ENCODE peak calls at places on chromosome 19, in six cellular contexts. M is tibial artery, R is mammary epithelial cell, O is stomach, C is neural crest cell, L is fibroblast of pulmonary artery. P is an unnamed sample.

GRCh38 chr19:16197188-16197621 is 506 bp upstream of the AP1M1 start:
- DNase-seq in M (peak; percentile 53), R (peak; percentile 54), O (no peak), C (no peak), L (peak; percentile 60), P (peak; percentile 48)

GRCh38 chr19:35254341-35255297 is 5.8 kb downstream of the LSR start:
- DNase-seq in M (no peak), R (no peak), O (no peak), C (no peak), L (no peak), P (no peak)

GRCh38 chr19:55384576-55385235 is 614 bp upstream of the TMEM238 start:
- DNase-seq in M (no peak), R (peak; percentile 16), O (no peak), C (no peak), L (no peak), P (no peak)

GRCh38 chr19:11995174-11995573 is 30.3 kb downstream of the ZNF763 start:
- DNase-seq in M (no peak), R (no peak), O (no peak), C (no peak), L (peak; percentile 70), P (no peak)

GRCh38 chr19:55647732-55648656 is at the start of gene CCDC106:
- DNase-seq in M (no peak), R (peak; percentile 27), O (peak; percentile 64), C (peak; percentile 62), L (peak; percentile 76), P (peak; percentile 65)

GRCh38 chr19:35648017-35648961 is at the start of gene COX6B1:
- DNase-seq in M (peak; percentile 96), R (peak; percentile 96), O (peak; percentile 94), C (peak; percentile 79), L (peak; percentile 97), P (peak; percentile 98)

GRCh38 chr19:6551607-6552450 is 21.0 kb downstream of the TNFSF9 start:
- DNase-seq in M (no peak), R (no peak), O (no peak), C (peak; percentile 48), L (no peak), P (no peak)

GRCh38 chr19:30693179-30693578 is 321.0 kb downstream of the ZNF536 start:
- DNase-seq in M (no peak), R (no peak), O (no peak), C (no peak), L (no peak), P (no peak)

GRCh38 chr19:39325778-39326680 is 5.4 kb upstream of the LRFN1 start:
- DNase-seq in M (peak; percentile 9), R (no peak), O (no peak), C (no peak), L (peak; percentile 24), P (peak; percentile 30)

GRCh38 chr19:55831846-55832245 is at the start of gene NLRP11:
- DNase-seq in M (no peak), R (no peak), O (no peak), C (no peak), L (no peak), P (no peak)

GRCh38 chr19:17871878-17872250 is at the start of gene SLC5A5:
- DNase-seq in M (no peak), R (no peak), O (no peak), C (no peak), L (no peak), P (no peak)

GRCh38 chr19:15430526-15431120 is 11.8 kb upstream of the AKAP8L start:
- DNase-seq in M (no peak), R (no peak), O (no peak), C (no peak), L (no peak), P (no peak)

GRCh38 chr19:31499826-31500539 is 150.7 kb upstream of the TSHZ3 start:
- DNase-seq in M (no peak), R (no peak), O (no peak), C (no peak), L (no peak), P (no peak)

GRCh38 chr19:10408511-10409291 is 5.4 kb upstream of the CDC37 start:
- DNase-seq in M (no peak), R (no peak), O (no peak), C (no peak), L (no peak), P (no peak)

GRCh38 chr19:6736917-6737283 is 480 bp downstream of the GPR108 start:
- DNase-seq in M (no peak), R (no peak), O (no peak), C (no peak), L (no peak), P (no peak)

GRCh38 chr19:39428309-39429112 is 7.2 kb downstream of the RPS16 start:
- DNase-seq in M (peak; percentile 81), R (no peak), O (peak; percentile 52), C (no peak), L (peak; percentile 94), P (no peak)

GRCh38 chr19:35777411-35777841 is 2.1 kb downstream of the ARHGAP33 start:
- DNase-seq in M (no peak), R (no peak), O (no peak), C (peak; percentile 44), L (no peak), P (no peak)

GRCh38 chr19:41235480-41235879 is 16.5 kb downstream of the AXL start:
- DNase-seq in M (no peak), R (no peak), O (no peak), C (no peak), L (no peak), P (no peak)

GRCh38 chr19:4201798-4202197 is 19.3 kb downstream of the ANKRD24 start:
- DNase-seq in M (no peak), R (no peak), O (no peak), C (no peak), L (no peak), P (no peak)

GRCh38 chr19:1140272-1140671 is 33.8 kb downstream of the SBNO2 start:
- DNase-seq in M (no peak), R (no peak), O (no peak), C (no peak), L (no peak), P (no peak)

GRCh38 chr19:42919757-42920079 is 2.0 kb upstream of the PSG6 start:
- DNase-seq in M (no peak), R (no peak), O (no peak), C (no peak), L (no peak), P (no peak)

GRCh38 chr19:7789447-7789846 is 26.4 kb downstream of the CLEC4M start:
- DNase-seq in M (no peak), R (no peak), O (no peak), C (no peak), L (no peak), P (no peak)

GRCh38 chr19:49637865-49638350 is 2.0 kb downstream of the RRAS start:
- DNase-seq in M (peak; percentile 98), R (peak; percentile 78), O (peak; percentile 85), C (no peak), L (peak; percentile 86), P (peak; percentile 87)

GRCh38 chr19:38250821-38251563 is 5.2 kb downstream of the PPP1R14A start:
- DNase-seq in M (peak; percentile 93), R (no peak), O (peak; percentile 60), C (no peak), L (peak; percentile 75), P (no peak)

GRCh38 chr19:19050731-19051130 is 13.1 kb upstream of the SLC25A42 start:
- DNase-seq in M (no peak), R (peak; percentile 57), O (no peak), C (no peak), L (no peak), P (peak; percentile 60)

GRCh38 chr19:19049406-19049805 is 14.4 kb upstream of the SLC25A42 start:
- DNase-seq in M (no peak), R (no peak), O (no peak), C (no peak), L (no peak), P (peak; percentile 45)

GRCh38 chr19:19053508-19054314 is 10.1 kb upstream of the SLC25A42 start:
- DNase-seq in M (no peak), R (no peak), O (peak; percentile 70), C (peak; percentile 57), L (peak; percentile 73), P (peak; percentile 45)

GRCh38 chr19:19050104-19050503 is 13.7 kb upstream of the SLC25A42 start:
- DNase-seq in M (no peak), R (no peak), O (no peak), C (no peak), L (no peak), P (peak; percentile 44)

GRCh38 chr19:19051478-19052213 is 12.1 kb upstream of the SLC25A42 start:
- DNase-seq in M (no peak), R (no peak), O (no peak), C (no peak), L (no peak), P (no peak)
- TF ChIP-seq CTCF in M (no peak), R (no peak), O (no peak), C (no peak), L (no peak), P (no peak)

GRCh38 chr19:28705008-28705407 is 507.9 kb downstream of the UQCRFS1 start:
- DNase-seq in M (no peak), R (peak; percentile 83), O (no peak), C (no peak), L (peak; percentile 80), P (peak; percentile 65)
- TF ChIP-seq CTCF in M (no peak), R (peak; percentile 82), O (no peak), C (peak; percentile 54), L (peak; percentile 50), P (no peak)

GRCh38 chr19:48169585-48169973 is 565 bp downstream of the LIG1 start:
- DNase-seq in M (peak; percentile 76), R (peak; percentile 66), O (peak; percentile 91), C (peak; percentile 74), L (peak; percentile 71), P (peak; percentile 87)

GRCh38 chr19:48170817-48171347 is 402 bp downstream of the ZSWIM9 start:
- DNase-seq in M (no peak), R (peak; percentile 8), O (no peak), C (no peak), L (no peak), P (no peak)

GRCh38 chr19:48171584-48172170 is 1.2 kb downstream of the ZSWIM9 start:
- DNase-seq in M (no peak), R (no peak), O (no peak), C (no peak), L (no peak), P (no peak)

GRCh38 chr19:48168689-48169088 is 1.5 kb downstream of the LIG1 start:
- DNase-seq in M (no peak), R (no peak), O (no peak), C (no peak), L (no peak), P (no peak)

GRCh38 chr19:48169974-48170803 is at the start of the genes LIG1 and ZSWIM9:
- DNase-seq in M (peak; percentile 95), R (peak; percentile 97), O (peak; percentile 92), C (peak; percentile 87), L (peak; percentile 97), P (peak; percentile 95)
- TF ChIP-seq CTCF in M (no peak), R (no peak), O (no peak), C (no peak), L (no peak), P (no peak)

DNA sequence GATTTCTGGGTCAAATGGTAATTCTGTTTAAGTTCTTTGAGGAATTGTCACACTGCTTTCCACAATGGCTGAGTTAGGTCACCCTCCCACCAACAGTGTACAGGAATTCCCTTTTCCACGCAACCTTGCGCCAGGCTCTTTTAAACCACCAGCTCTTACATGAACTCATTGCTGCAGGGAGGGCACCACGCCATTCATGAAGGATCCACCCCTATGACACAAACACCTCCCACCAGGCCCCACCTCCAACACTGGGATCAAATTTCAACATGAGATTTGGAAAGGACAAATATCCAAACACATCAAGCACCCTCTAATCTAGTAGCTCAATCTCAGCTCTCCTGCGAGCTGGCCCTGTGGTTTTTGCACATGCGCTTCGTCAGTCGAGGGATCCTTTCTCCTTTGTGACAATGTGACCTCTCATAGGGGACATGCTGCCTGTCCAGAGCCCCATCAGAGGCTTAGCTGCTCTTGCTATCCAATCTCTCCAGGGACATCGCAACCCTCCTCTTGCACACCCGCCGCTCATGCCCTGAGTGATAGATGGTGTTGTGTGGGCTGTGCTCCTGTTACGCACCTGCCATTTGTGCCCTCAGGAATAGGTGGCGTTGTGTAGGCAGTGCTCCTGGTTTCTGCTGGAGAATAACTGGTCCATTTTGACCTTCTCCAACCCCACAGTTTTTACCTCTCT is 328.0 kb downstream of the UQCRFS1 start:
- DNase-seq in M (no peak), R (no peak), O (no peak), C (no peak), L (no peak), P (no peak)
- TF ChIP-seq CTCF in M (no peak), R (no peak), O (no peak), C (no peak), L (no peak), P (no peak)